ENCODE peak calls at places on chromosomes 13 and 19, in eight cellular contexts. P is GM12878, G is HCT116, A is PC-3, R is neural progenitor cell, H is hepatocyte, M is GM23248, I is IMR-90. Y is an unnamed sample.

GRCh38 chr13:22561581-22561980 is 619.2 kb upstream of the SGCG start:
- DNase-seq in P (no peak), G (no peak), A (no peak), R (no peak), H (no peak), M (no peak), I (no peak), Y (no peak)

GRCh38 chr19:12140545-12141404 is 625 bp upstream of the ZNF20 start:
- DNase-seq in P (peak), G (peak), A (peak), R (peak), H (peak), M (peak), I (peak), Y (peak)

GRCh38 chr19:11264452-11265176 is 2.3 kb upstream of the DOCK6 start:
- DNase-seq in P (peak), G (no peak), A (no peak), R (no peak), H (peak), M (no peak), I (no peak), Y (no peak)

GRCh38 chr13:90184355-90184754 is 1163.1 kb upstream of the MIR17HG start:
- DNase-seq in P (no peak), G (no peak), A (no peak), R (no peak), H (no peak), M (no peak), I (no peak), Y (no peak)

GRCh38 chr19:7242601-7243258 is 51.5 kb downstream of the INSR start:
- DNase-seq in P (peak), G (no peak), A (peak), R (no peak), H (no peak), M (peak), I (peak), Y (peak)

GRCh38 chr13:89695343-89696257 is 1651.9 kb upstream of the MIR17HG start:
- DNase-seq in P (no peak), G (peak), A (peak), R (peak), H (peak), M (peak), I (peak), Y (peak)

GRCh38 chr19:39502640-39503417 is 4.1 kb downstream of the DLL3 start:
- DNase-seq in P (no peak), G (peak), A (no peak), R (peak), H (peak), M (peak), I (peak), Y (peak)

GRCh38 chr13:43284162-43284561 is 260.8 kb downstream of the DNAJC15 start:
- DNase-seq in P (no peak), G (no peak), A (peak), R (no peak), H (no peak), M (peak), I (peak), Y (peak)

GRCh38 chr13:27007166-27007565 is 164.4 kb downstream of the USP12 start:
- DNase-seq in P (no peak), G (no peak), A (no peak), R (peak), H (no peak), M (no peak), I (no peak), Y (no peak)

GRCh38 chr13:26299168-26299788 is 45.3 kb downstream of the CDK8 start:
- DNase-seq in P (no peak), G (no peak), A (peak), R (no peak), H (no peak), M (peak), I (peak), Y (no peak)

GRCh38 chr13:39257642-39258041 is 219.4 kb downstream of the NHLRC3 start:
- DNase-seq in P (no peak), G (no peak), A (no peak), R (no peak), H (no peak), M (no peak), I (no peak), Y (no peak)

GRCh38 chr19:29366757-29367156 is 153.8 kb upstream of the UQCRFS1 start:
- DNase-seq in P (no peak), G (no peak), A (no peak), R (no peak), H (no peak), M (no peak), I (no peak), Y (no peak)

GRCh38 chr19:3975637-3976087 is 4.8 kb upstream of the DAPK3 start:
- DNase-seq in P (no peak), G (no peak), A (no peak), R (no peak), H (no peak), M (peak), I (no peak), Y (no peak)

GRCh38 chr19:31529121-31529520 is 179.9 kb upstream of the TSHZ3 start:
- DNase-seq in P (no peak), G (no peak), A (no peak), R (no peak), H (no peak), M (no peak), I (no peak), Y (no peak)

GRCh38 chr19:39449116-39449797 is 3.9 kb downstream of the SUPT5H start:
- DNase-seq in P (no peak), G (no peak), A (no peak), R (no peak), H (no peak), M (no peak), I (no peak), Y (no peak)

GRCh38 chr13:110575322-110576069 is 14.0 kb upstream of the RAB20 start:
- DNase-seq in P (peak), G (no peak), A (no peak), R (peak), H (no peak), M (peak), I (peak), Y (no peak)

GRCh38 chr13:109778102-109778542 is 8.3 kb downstream of the IRS2 start:
- DNase-seq in P (no peak), G (no peak), A (peak), R (peak), H (peak), M (peak), I (peak), Y (peak)

GRCh38 chr13:22468055-22468454 is 712.7 kb upstream of the SGCG start:
- DNase-seq in P (no peak), G (no peak), A (no peak), R (no peak), H (no peak), M (no peak), I (no peak), Y (no peak)

GRCh38 chr19:40612831-40613668 is 11.9 kb downstream of the LTBP4 start:
- DNase-seq in P (no peak), G (no peak), A (no peak), R (peak), H (peak), M (peak), I (no peak), Y (no peak)

GRCh38 chr13:59843040-59843439 is 320.7 kb downstream of the DIAPH3 start:
- DNase-seq in P (no peak), G (no peak), A (peak), R (no peak), H (no peak), M (no peak), I (no peak), Y (no peak)

GRCh38 chr19:51651216-51651846 is 4.7 kb upstream of the SIGLEC14 start:
- DNase-seq in P (no peak), G (no peak), A (no peak), R (no peak), H (no peak), M (no peak), I (no peak), Y (no peak)

GRCh38 chr19:32631381-32631780 is 43.6 kb downstream of the ANKRD27 start:
- DNase-seq in P (no peak), G (no peak), A (no peak), R (peak), H (no peak), M (no peak), I (no peak), Y (no peak)

GRCh38 chr19:46775642-46776258 is 12.6 kb downstream of the SLC1A5 start:
- DNase-seq in P (no peak), G (no peak), A (no peak), R (no peak), H (no peak), M (no peak), I (no peak), Y (no peak)

GRCh38 chr13:38914070-38914469 is 76.6 kb downstream of the STOML3 start:
- DNase-seq in P (no peak), G (no peak), A (no peak), R (no peak), H (no peak), M (peak), I (no peak), Y (no peak)

GRCh38 chr13:107144432-107144831 is 576.5 kb upstream of the ARGLU1 start:
- DNase-seq in P (no peak), G (no peak), A (peak), R (no peak), H (no peak), M (peak), I (peak), Y (peak)

GRCh38 chr19:48617146-48617937 is 1.6 kb downstream of the RPL18 start:
- DNase-seq in P (no peak), G (no peak), A (no peak), R (no peak), H (peak), M (peak), I (no peak), Y (no peak)

GRCh38 chr19:402786-403185 is 6.2 kb downstream of the C2CD4C start:
- DNase-seq in P (no peak), G (no peak), A (no peak), R (no peak), H (no peak), M (no peak), I (no peak), Y (no peak)

GRCh38 chr13:109654341-109655205 is 131.8 kb downstream of the IRS2 start:
- DNase-seq in P (no peak), G (no peak), A (no peak), R (no peak), H (no peak), M (no peak), I (no peak), Y (no peak)

GRCh38 chr19:6733338-6734095 is 3.9 kb downstream of the GPR108 start:
- DNase-seq in P (no peak), G (no peak), A (no peak), R (no peak), H (no peak), M (no peak), I (no peak), Y (no peak)

GRCh38 chr19:40208602-40209001 is 9.6 kb downstream of the TTC9B start:
- DNase-seq in P (no peak), G (no peak), A (no peak), R (no peak), H (no peak), M (no peak), I (no peak), Y (no peak)

GRCh38 chr19:17998827-17999150 is 9.2 kb upstream of the ARRDC2 start:
- DNase-seq in P (no peak), G (no peak), A (no peak), R (no peak), H (no peak), M (no peak), I (no peak), Y (no peak)
- H2AFZ ChIP-seq in P (no peak), G (no peak), A (peak), R (no peak), H (no peak), M (no peak), I (peak), Y (no peak)

GRCh38 chr19:34664870-34665269 is 12.1 kb downstream of the SCGB2B2 start:
- DNase-seq in P (no peak), G (no peak), A (no peak), R (no peak), H (no peak), M (no peak), I (no peak), Y (no peak)

GRCh38 chr19:34666958-34667265 is 10.0 kb downstream of the SCGB2B2 start:
- DNase-seq in P (no peak), G (no peak), A (no peak), R (no peak), H (no peak), M (no peak), I (no peak), Y (no peak)

GRCh38 chr19:34664168-34664567 is 12.8 kb downstream of the SCGB2B2 start:
- DNase-seq in P (no peak), G (no peak), A (no peak), R (no peak), H (no peak), M (no peak), I (no peak), Y (no peak)

GRCh38 chr19:34667349-34668076 is 9.4 kb downstream of the SCGB2B2 start:
- DNase-seq in P (no peak), G (no peak), A (peak), R (no peak), H (no peak), M (peak), I (peak), Y (peak)

GRCh38 chr19:34666200-34666957 is 10.6 kb downstream of the SCGB2B2 start:
- DNase-seq in P (no peak), G (no peak), A (no peak), R (no peak), H (no peak), M (no peak), I (no peak), Y (no peak)
- H3K4me2 ChIP-seq in P (no peak), G (no peak), A (no peak), R (no peak), H (no peak), M (no peak), I (no peak), Y (no peak)

DNA sequence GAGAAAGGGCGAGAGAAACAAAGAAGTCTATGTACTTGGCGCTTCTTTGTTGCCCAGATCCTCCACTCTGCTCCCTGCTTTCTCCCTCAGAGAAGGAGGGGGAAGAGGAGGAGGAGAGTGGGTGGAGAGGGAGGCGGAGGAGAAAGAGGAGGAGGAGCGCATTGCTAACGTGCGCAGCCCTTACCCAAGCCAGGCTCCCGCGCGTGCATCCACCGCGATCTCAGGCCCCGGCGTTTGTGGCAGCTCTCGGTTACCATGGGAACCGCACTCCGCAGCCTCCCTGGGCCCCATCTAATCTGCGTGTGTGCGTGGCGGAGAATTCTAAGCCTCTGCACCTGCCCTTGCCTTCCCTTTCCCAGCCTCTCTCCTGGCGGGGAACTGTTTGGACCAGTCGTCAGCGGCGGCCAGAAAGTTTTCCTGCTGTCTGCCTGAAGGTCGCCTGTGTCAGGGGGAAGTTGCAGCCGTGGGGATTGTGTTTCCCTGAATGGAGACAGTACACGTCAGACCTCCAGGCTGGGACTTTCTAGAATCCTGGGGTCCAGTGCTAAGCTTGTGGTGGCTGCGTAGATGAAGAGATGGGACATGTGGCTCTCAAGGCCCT is at the start of gene ERICH6B:
- DNase-seq in P (no peak), G (no peak), A (no peak), R (peak), H (peak), M (no peak), I (peak), Y (no peak)
- H2AFZ ChIP-seq in P (no peak), G (no peak), A (no peak), R (peak), H (peak), M (no peak), I (peak), Y (peak)

DNA sequence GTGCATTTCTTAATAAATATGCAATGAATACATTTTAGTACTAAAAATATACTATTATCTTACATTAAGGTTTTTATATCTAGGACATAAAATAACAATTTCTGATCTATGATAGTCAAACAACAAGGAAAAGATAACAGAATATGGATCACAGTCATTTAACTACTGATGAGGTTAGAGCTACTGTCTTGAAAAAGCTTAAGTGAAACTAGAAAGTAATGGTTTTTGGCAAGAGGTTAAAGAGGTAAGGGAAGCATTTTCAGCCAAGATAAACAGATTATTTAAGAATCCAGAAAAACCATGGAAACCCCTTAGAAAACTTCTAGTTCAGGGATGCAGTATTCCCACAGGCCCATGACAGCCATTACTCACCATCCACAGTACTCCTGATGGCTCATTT is 787.4 kb downstream of the DACH1 start:
- DNase-seq in P (no peak), G (no peak), A (no peak), R (no peak), H (no peak), M (no peak), I (no peak), Y (peak)
- H3K4me2 ChIP-seq in P (no peak), G (no peak), A (no peak), R (no peak), H (no peak), M (no peak), I (no peak), Y (no peak)

DNA sequence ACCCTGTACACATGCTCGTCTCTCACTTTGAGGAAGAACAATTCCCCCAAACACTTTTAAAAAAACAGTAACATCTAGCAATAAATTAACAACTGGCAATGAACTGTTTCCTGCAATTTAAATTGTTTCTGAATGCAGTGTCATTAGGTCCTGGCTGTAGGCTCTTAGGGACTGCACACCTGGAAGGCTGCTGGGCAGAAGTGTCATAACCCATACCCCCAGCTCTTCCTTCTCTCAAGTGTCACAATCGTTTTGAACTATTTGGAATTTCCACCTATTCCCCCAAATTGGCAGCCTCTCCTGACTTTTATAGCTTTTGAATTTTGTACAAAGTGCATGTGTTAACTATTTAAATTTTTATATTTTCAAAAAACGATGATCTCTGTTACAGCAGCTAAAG is 38.2 kb upstream of the KPNA3 start:
- DNase-seq in P (no peak), G (no peak), A (no peak), R (no peak), H (no peak), M (no peak), I (no peak), Y (no peak)
- H2AFZ ChIP-seq in P (no peak), G (no peak), A (no peak), R (no peak), H (no peak), M (no peak), I (no peak), Y (no peak)

GRCh38 chr13:79405831-79406596 is at the start of gene RBM26:
- DNase-seq in P (peak), G (peak), A (peak), R (peak), H (peak), M (peak), I (peak), Y (peak)
- H3K4me2 ChIP-seq in P (peak), G (peak), A (peak), R (peak), H (peak), M (peak), I (peak), Y (peak)

Y was measured in astrocyte.